ENCODE peak calls at places on chromosomes 7 and 10, in five cellular contexts. G, O, V, W and H are unnamed samples.

GRCh38 chr7:66356277-66356721 is 151.2 kb downstream of the TPST1 start:
- DNase-seq in G (no peak), O (no peak), V (no peak), W (no peak), H (no peak)

GRCh38 chr10:14822879-14823755 is 14.7 kb downstream of the CDNF start:
- DNase-seq in G (peak; percentile 17), O (no peak), V (no peak), W (peak; percentile 60), H (peak; percentile 43)

GRCh38 chr7:95621404-95621803 is 25.1 kb upstream of the PDK4 start:
- DNase-seq in G (no peak), O (no peak), V (no peak), W (no peak), H (no peak)

GRCh38 chr7:143416565-143417149 is 8.0 kb upstream of the EPHA1 start:
- DNase-seq in G (no peak), O (no peak), V (no peak), W (peak; percentile 80), H (peak; percentile 73)

GRCh38 chr10:82267960-82268359 is 393.0 kb downstream of the NRG3 start:
- DNase-seq in G (no peak), O (no peak), V (no peak), W (no peak), H (no peak)

GRCh38 chr7:985915-986741 is 3.1 kb downstream of the CYP2W1 start:
- DNase-seq in G (no peak), O (no peak), V (no peak), W (peak; percentile 37), H (peak; percentile 75)

GRCh38 chr10:11036424-11037011 is 18.8 kb downstream of the CELF2 start:
- DNase-seq in G (no peak), O (peak; percentile 17), V (peak; percentile 74), W (peak; percentile 48), H (peak; percentile 49)

GRCh38 chr10:77289790-77290189 is 347.8 kb downstream of the KCNMA1 start:
- DNase-seq in G (no peak), O (no peak), V (no peak), W (no peak), H (no peak)

GRCh38 chr7:128005759-128006159 is 25.5 kb downstream of the LRRC4 start:
- DNase-seq in G (no peak), O (no peak), V (no peak), W (no peak), H (no peak)

GRCh38 chr7:109131141-109131540 is 561.5 kb downstream of the DNAJB9 start:
- DNase-seq in G (no peak), O (no peak), V (no peak), W (no peak), H (no peak)

GRCh38 chr7:2613926-2614613 is 17.7 kb upstream of the TTYH3 start:
- DNase-seq in G (no peak), O (no peak), V (no peak), W (no peak), H (peak; percentile 69)

GRCh38 chr7:137932881-137933269 is 69.0 kb downstream of the CREB3L2 start:
- DNase-seq in G (no peak), O (no peak), V (no peak), W (peak; percentile 40), H (peak; percentile 22)

GRCh38 chr10:112587709-112588108 is 140.7 kb downstream of the VTI1A start:
- DNase-seq in G (no peak), O (no peak), V (no peak), W (no peak), H (no peak)

GRCh38 chr10:60977161-60978128 is 33.5 kb upstream of the RHOBTB1 start:
- DNase-seq in G (no peak), O (no peak), V (no peak), W (peak; percentile 46), H (no peak)

GRCh38 chr10:10208156-10208555 is 809.5 kb upstream of the CELF2 start:
- DNase-seq in G (no peak), O (no peak), V (no peak), W (no peak), H (no peak)

GRCh38 chr7:30740417-30741181 is 11.3 kb upstream of the INMT start:
- DNase-seq in G (peak; percentile 76), O (peak; percentile 24), V (peak; percentile 86), W (peak; percentile 80), H (peak; percentile 88)

GRCh38 chr7:121046893-121047468 is 58.5 kb downstream of the CPED1 start:
- DNase-seq in G (no peak), O (no peak), V (no peak), W (peak; percentile 41), H (no peak)

GRCh38 chr7:36128448-36129047 is 24.5 kb upstream of the EEPD1 start:
- DNase-seq in G (no peak), O (peak; percentile 83), V (peak; percentile 73), W (peak; percentile 96), H (peak; percentile 77)

GRCh38 chr10:74748632-74749031 is 77.8 kb upstream of the KAT6B start:
- DNase-seq in G (no peak), O (no peak), V (no peak), W (no peak), H (no peak)

GRCh38 chr7:127675716-127676115 is 23.7 kb downstream of the SND1 start:
- DNase-seq in G (no peak), O (no peak), V (no peak), W (no peak), H (no peak)

GRCh38 chr7:21276471-21277035 is 151.3 kb upstream of the SP4 start:
- DNase-seq in G (no peak), O (no peak), V (no peak), W (no peak), H (no peak)

GRCh38 chr7:27154369-27154768 is 2.0 kb upstream of the HOXA3 start:
- DNase-seq in G (no peak), O (no peak), V (peak; percentile 56), W (no peak), H (no peak)

GRCh38 chr10:80207768-80208385 is 2.5 kb upstream of the ANXA11 start:
- DNase-seq in G (no peak), O (no peak), V (no peak), W (peak; percentile 96), H (no peak)

GRCh38 chr10:29657719-29658274 is 23.0 kb upstream of the SVIL start:
- DNase-seq in G (no peak), O (no peak), V (no peak), W (no peak), H (no peak)

GRCh38 chr7:388961-389701 is 99.2 kb downstream of the FOXL3 start:
- DNase-seq in G (no peak), O (no peak), V (no peak), W (no peak), H (no peak)

GRCh38 chr7:144255471-144255897 is 9.1 kb downstream of the OR2A7 start:
- DNase-seq in G (no peak), O (no peak), V (no peak), W (no peak), H (no peak)

GRCh38 chr10:115833119-115833518 is 439.9 kb downstream of the GFRA1 start:
- DNase-seq in G (no peak), O (no peak), V (no peak), W (no peak), H (no peak)

GRCh38 chr10:5665380-5666323 is 743 bp downstream of the ASB13 start:
- DNase-seq in G (no peak), O (no peak), V (no peak), W (no peak), H (peak; percentile 57)

GRCh38 chr7:2701832-2702593 is 14.0 kb downstream of the AMZ1 start:
- DNase-seq in G (no peak), O (no peak), V (no peak), W (no peak), H (peak; percentile 93)

GRCh38 chr10:112137381-112137987 is 46.1 kb downstream of the GPAM start:
- DNase-seq in G (peak; percentile 40), O (no peak), V (peak; percentile 87), W (peak; percentile 72), H (peak; percentile 84)

GRCh38 chr7:94907026-94907419 is 371 bp upstream of the PPP1R9A start:
- DNase-seq in G (no peak), O (no peak), V (no peak), W (no peak), H (no peak)

GRCh38 chr10:26157734-26158133 is 58.8 kb upstream of the GAD2 start:
- DNase-seq in G (no peak), O (no peak), V (no peak), W (no peak), H (no peak)

GRCh38 chr10:61904711-61905445 is 3.4 kb downstream of the ARID5B start:
- DNase-seq in G (no peak), O (no peak), V (no peak), W (peak; percentile 96), H (peak; percentile 73)

GRCh38 chr7:117582219-117582704 is 102.4 kb downstream of the CFTR start:
- DNase-seq in G (no peak), O (peak; percentile 8), V (no peak), W (peak; percentile 95), H (peak; percentile 52)

GRCh38 chr7:129778770-129779601 is 167.5 kb downstream of the NRF1 start:
- DNase-seq in G (no peak), O (no peak), V (no peak), W (peak; percentile 22), H (no peak)